ENCODE peak calls at places on chromosomes 12 and 14, in seven cellular contexts. One of them, this sample, is unnamed.

GRCh38 chr14:64507376-64508156 is 3.0 kb downstream of the ZBTB1 start:
- DNase-seq in B cell: no peak
- DNase-seq in cardiac fibroblast: peak; percentile 56
- DNase-seq in stimulated activated CD4-positive, alpha-beta T cell treated with anti-CD3 and anti-CD28 coated beads, TNF-alpha, amount 100 ng/mL, for 1 hour: no peak
- DNase-seq in ureter: no peak
- DNase-seq in breast epithelium: no peak
- DNase-seq in stimulated activated CD8-positive, alpha-beta memory T cell treated with anti-CD3 and anti-CD28 coated beads, Interleukin-4, amount 100 ng/mL, for 4 hours: no peak
- DNase-seq in this sample: no peak

GRCh38 chr12:123026094-123026853 is 45.8 kb downstream of the ARL6IP4 start:
- DNase-seq in B cell: no peak
- DNase-seq in cardiac fibroblast: no peak
- DNase-seq in stimulated activated CD4-positive, alpha-beta T cell treated with anti-CD3 and anti-CD28 coated beads, TNF-alpha, amount 100 ng/mL, for 1 hour: no peak
- DNase-seq in ureter: no peak
- DNase-seq in breast epithelium: peak; percentile 25
- DNase-seq in stimulated activated CD8-positive, alpha-beta memory T cell treated with anti-CD3 and anti-CD28 coated beads, Interleukin-4, amount 100 ng/mL, for 4 hours: no peak
- DNase-seq in this sample: no peak

GRCh38 chr14:91349481-91350074 is 68.0 kb downstream of the CCDC88C start:
- DNase-seq in B cell: peak; percentile 48
- DNase-seq in cardiac fibroblast: no peak
- DNase-seq in stimulated activated CD4-positive, alpha-beta T cell treated with anti-CD3 and anti-CD28 coated beads, TNF-alpha, amount 100 ng/mL, for 1 hour: peak; percentile 44
- DNase-seq in ureter: no peak
- DNase-seq in breast epithelium: no peak
- DNase-seq in stimulated activated CD8-positive, alpha-beta memory T cell treated with anti-CD3 and anti-CD28 coated beads, Interleukin-4, amount 100 ng/mL, for 4 hours: peak; percentile 41
- DNase-seq in this sample: peak; percentile 82

GRCh38 chr12:114769634-114770033 is 85.7 kb upstream of the TBX3 start:
- DNase-seq in B cell: no peak
- DNase-seq in cardiac fibroblast: peak; percentile 10
- DNase-seq in stimulated activated CD4-positive, alpha-beta T cell treated with anti-CD3 and anti-CD28 coated beads, TNF-alpha, amount 100 ng/mL, for 1 hour: no peak
- DNase-seq in ureter: no peak
- DNase-seq in breast epithelium: no peak
- DNase-seq in stimulated activated CD8-positive, alpha-beta memory T cell treated with anti-CD3 and anti-CD28 coated beads, Interleukin-4, amount 100 ng/mL, for 4 hours: no peak
- DNase-seq in this sample: no peak

GRCh38 chr12:122023339-122024131 is 1.9 kb downstream of the BCL7A start:
- DNase-seq in B cell: peak; percentile 52
- DNase-seq in cardiac fibroblast: peak; percentile 69
- DNase-seq in stimulated activated CD4-positive, alpha-beta T cell treated with anti-CD3 and anti-CD28 coated beads, TNF-alpha, amount 100 ng/mL, for 1 hour: no peak
- DNase-seq in ureter: peak; percentile 81
- DNase-seq in breast epithelium: peak; percentile 78
- DNase-seq in stimulated activated CD8-positive, alpha-beta memory T cell treated with anti-CD3 and anti-CD28 coated beads, Interleukin-4, amount 100 ng/mL, for 4 hours: no peak
- DNase-seq in this sample: peak; percentile 83

GRCh38 chr14:99790201-99790977 is 2.8 kb upstream of the EML1 start:
- DNase-seq in B cell: no peak
- DNase-seq in cardiac fibroblast: no peak
- DNase-seq in stimulated activated CD4-positive, alpha-beta T cell treated with anti-CD3 and anti-CD28 coated beads, TNF-alpha, amount 100 ng/mL, for 1 hour: no peak
- DNase-seq in ureter: no peak
- DNase-seq in breast epithelium: no peak
- DNase-seq in stimulated activated CD8-positive, alpha-beta memory T cell treated with anti-CD3 and anti-CD28 coated beads, Interleukin-4, amount 100 ng/mL, for 4 hours: no peak
- DNase-seq in this sample: no peak

GRCh38 chr12:97680751-97681150 is 218.1 kb downstream of the RMST start:
- DNase-seq in B cell: no peak
- DNase-seq in cardiac fibroblast: no peak
- DNase-seq in stimulated activated CD4-positive, alpha-beta T cell treated with anti-CD3 and anti-CD28 coated beads, TNF-alpha, amount 100 ng/mL, for 1 hour: no peak
- DNase-seq in ureter: no peak
- DNase-seq in breast epithelium: no peak
- DNase-seq in stimulated activated CD8-positive, alpha-beta memory T cell treated with anti-CD3 and anti-CD28 coated beads, Interleukin-4, amount 100 ng/mL, for 4 hours: no peak
- DNase-seq in this sample: no peak

GRCh38 chr12:100491104-100491503 is 17.4 kb downstream of the NR1H4 start:
- DNase-seq in B cell: no peak
- DNase-seq in cardiac fibroblast: no peak
- DNase-seq in stimulated activated CD4-positive, alpha-beta T cell treated with anti-CD3 and anti-CD28 coated beads, TNF-alpha, amount 100 ng/mL, for 1 hour: no peak
- DNase-seq in ureter: no peak
- DNase-seq in breast epithelium: no peak
- DNase-seq in stimulated activated CD8-positive, alpha-beta memory T cell treated with anti-CD3 and anti-CD28 coated beads, Interleukin-4, amount 100 ng/mL, for 4 hours: no peak
- DNase-seq in this sample: no peak

GRCh38 chr12:83468988-83469908 is 782.5 kb downstream of the TMTC2 start:
- DNase-seq in B cell: no peak
- DNase-seq in cardiac fibroblast: no peak
- DNase-seq in stimulated activated CD4-positive, alpha-beta T cell treated with anti-CD3 and anti-CD28 coated beads, TNF-alpha, amount 100 ng/mL, for 1 hour: no peak
- DNase-seq in ureter: no peak
- DNase-seq in breast epithelium: no peak
- DNase-seq in stimulated activated CD8-positive, alpha-beta memory T cell treated with anti-CD3 and anti-CD28 coated beads, Interleukin-4, amount 100 ng/mL, for 4 hours: no peak
- DNase-seq in this sample: no peak

GRCh38 chr12:27652174-27652763 is 44.0 kb upstream of the REP15 start:
- DNase-seq in B cell: peak; percentile 60
- DNase-seq in cardiac fibroblast: peak; percentile 91
- DNase-seq in stimulated activated CD4-positive, alpha-beta T cell treated with anti-CD3 and anti-CD28 coated beads, TNF-alpha, amount 100 ng/mL, for 1 hour: no peak
- DNase-seq in ureter: peak; percentile 68
- DNase-seq in breast epithelium: peak; percentile 36
- DNase-seq in stimulated activated CD8-positive, alpha-beta memory T cell treated with anti-CD3 and anti-CD28 coated beads, Interleukin-4, amount 100 ng/mL, for 4 hours: no peak
- DNase-seq in this sample: peak; percentile 33

GRCh38 chr12:104357431-104357952 is 54.0 kb downstream of the EID3 start:
- DNase-seq in B cell: no peak
- DNase-seq in cardiac fibroblast: peak; percentile 42
- DNase-seq in stimulated activated CD4-positive, alpha-beta T cell treated with anti-CD3 and anti-CD28 coated beads, TNF-alpha, amount 100 ng/mL, for 1 hour: no peak
- DNase-seq in ureter: no peak
- DNase-seq in breast epithelium: no peak
- DNase-seq in stimulated activated CD8-positive, alpha-beta memory T cell treated with anti-CD3 and anti-CD28 coated beads, Interleukin-4, amount 100 ng/mL, for 4 hours: no peak
- DNase-seq in this sample: no peak

GRCh38 chr12:44525806-44526654 is 350.1 kb downstream of the NELL2 start:
- DNase-seq in B cell: no peak
- DNase-seq in cardiac fibroblast: no peak
- DNase-seq in stimulated activated CD4-positive, alpha-beta T cell treated with anti-CD3 and anti-CD28 coated beads, TNF-alpha, amount 100 ng/mL, for 1 hour: no peak
- DNase-seq in ureter: no peak
- DNase-seq in breast epithelium: no peak
- DNase-seq in stimulated activated CD8-positive, alpha-beta memory T cell treated with anti-CD3 and anti-CD28 coated beads, Interleukin-4, amount 100 ng/mL, for 4 hours: no peak
- DNase-seq in this sample: no peak

GRCh38 chr14:53723221-53723620 is 233.4 kb downstream of the BMP4 start:
- DNase-seq in B cell: no peak
- DNase-seq in cardiac fibroblast: no peak
- DNase-seq in stimulated activated CD4-positive, alpha-beta T cell treated with anti-CD3 and anti-CD28 coated beads, TNF-alpha, amount 100 ng/mL, for 1 hour: no peak
- DNase-seq in ureter: no peak
- DNase-seq in breast epithelium: no peak
- DNase-seq in stimulated activated CD8-positive, alpha-beta memory T cell treated with anti-CD3 and anti-CD28 coated beads, Interleukin-4, amount 100 ng/mL, for 4 hours: no peak
- DNase-seq in this sample: no peak

GRCh38 chr12:94379479-94380113 is 80.1 kb downstream of the CEP83 start:
- DNase-seq in B cell: no peak
- DNase-seq in cardiac fibroblast: no peak
- DNase-seq in stimulated activated CD4-positive, alpha-beta T cell treated with anti-CD3 and anti-CD28 coated beads, TNF-alpha, amount 100 ng/mL, for 1 hour: no peak
- DNase-seq in ureter: no peak
- DNase-seq in breast epithelium: no peak
- DNase-seq in stimulated activated CD8-positive, alpha-beta memory T cell treated with anti-CD3 and anti-CD28 coated beads, Interleukin-4, amount 100 ng/mL, for 4 hours: no peak
- DNase-seq in this sample: no peak

GRCh38 chr12:26741828-26742227 is 91.2 kb downstream of the ITPR2 start:
- DNase-seq in B cell: no peak
- DNase-seq in cardiac fibroblast: no peak
- DNase-seq in stimulated activated CD4-positive, alpha-beta T cell treated with anti-CD3 and anti-CD28 coated beads, TNF-alpha, amount 100 ng/mL, for 1 hour: no peak
- DNase-seq in ureter: no peak
- DNase-seq in breast epithelium: no peak
- DNase-seq in stimulated activated CD8-positive, alpha-beta memory T cell treated with anti-CD3 and anti-CD28 coated beads, Interleukin-4, amount 100 ng/mL, for 4 hours: no peak
- DNase-seq in this sample: no peak

GRCh38 chr12:100529951-100530350 is 43.5 kb upstream of the GAS2L3 start:
- DNase-seq in B cell: no peak
- DNase-seq in cardiac fibroblast: no peak
- DNase-seq in stimulated activated CD4-positive, alpha-beta T cell treated with anti-CD3 and anti-CD28 coated beads, TNF-alpha, amount 100 ng/mL, for 1 hour: no peak
- DNase-seq in ureter: no peak
- DNase-seq in breast epithelium: no peak
- DNase-seq in stimulated activated CD8-positive, alpha-beta memory T cell treated with anti-CD3 and anti-CD28 coated beads, Interleukin-4, amount 100 ng/mL, for 4 hours: no peak
- DNase-seq in this sample: no peak

GRCh38 chr12:93767524-93767863 is 90.3 kb downstream of the CRADD start:
- DNase-seq in B cell: no peak
- DNase-seq in cardiac fibroblast: no peak
- DNase-seq in stimulated activated CD4-positive, alpha-beta T cell treated with anti-CD3 and anti-CD28 coated beads, TNF-alpha, amount 100 ng/mL, for 1 hour: no peak
- DNase-seq in ureter: no peak
- DNase-seq in breast epithelium: no peak
- DNase-seq in stimulated activated CD8-positive, alpha-beta memory T cell treated with anti-CD3 and anti-CD28 coated beads, Interleukin-4, amount 100 ng/mL, for 4 hours: no peak
- DNase-seq in this sample: no peak

GRCh38 chr12:97452839-97453238 is 9.8 kb upstream of the RMST start:
- DNase-seq in B cell: no peak
- DNase-seq in cardiac fibroblast: no peak
- DNase-seq in stimulated activated CD4-positive, alpha-beta T cell treated with anti-CD3 and anti-CD28 coated beads, TNF-alpha, amount 100 ng/mL, for 1 hour: no peak
- DNase-seq in ureter: no peak
- DNase-seq in breast epithelium: no peak
- DNase-seq in stimulated activated CD8-positive, alpha-beta memory T cell treated with anti-CD3 and anti-CD28 coated beads, Interleukin-4, amount 100 ng/mL, for 4 hours: no peak
- DNase-seq in this sample: no peak

GRCh38 chr12:3662516-3662915 is 90.4 kb downstream of the CRACR2A start:
- DNase-seq in B cell: no peak
- DNase-seq in cardiac fibroblast: peak; percentile 38
- DNase-seq in stimulated activated CD4-positive, alpha-beta T cell treated with anti-CD3 and anti-CD28 coated beads, TNF-alpha, amount 100 ng/mL, for 1 hour: no peak
- DNase-seq in ureter: no peak
- DNase-seq in breast epithelium: no peak
- DNase-seq in stimulated activated CD8-positive, alpha-beta memory T cell treated with anti-CD3 and anti-CD28 coated beads, Interleukin-4, amount 100 ng/mL, for 4 hours: no peak
- DNase-seq in this sample: no peak

GRCh38 chr12:51941011-51941561 is 10.4 kb upstream of the ACVR1B start:
- DNase-seq in B cell: no peak
- DNase-seq in cardiac fibroblast: peak; percentile 74
- DNase-seq in stimulated activated CD4-positive, alpha-beta T cell treated with anti-CD3 and anti-CD28 coated beads, TNF-alpha, amount 100 ng/mL, for 1 hour: no peak
- DNase-seq in ureter: no peak
- DNase-seq in breast epithelium: no peak
- DNase-seq in stimulated activated CD8-positive, alpha-beta memory T cell treated with anti-CD3 and anti-CD28 coated beads, Interleukin-4, amount 100 ng/mL, for 4 hours: no peak
- DNase-seq in this sample: no peak

GRCh38 chr12:112950701-112951100 is 12.4 kb downstream of the OAS3 start:
- DNase-seq in B cell: no peak
- DNase-seq in cardiac fibroblast: no peak
- DNase-seq in stimulated activated CD4-positive, alpha-beta T cell treated with anti-CD3 and anti-CD28 coated beads, TNF-alpha, amount 100 ng/mL, for 1 hour: no peak
- DNase-seq in ureter: no peak
- DNase-seq in breast epithelium: no peak
- DNase-seq in stimulated activated CD8-positive, alpha-beta memory T cell treated with anti-CD3 and anti-CD28 coated beads, Interleukin-4, amount 100 ng/mL, for 4 hours: no peak
- DNase-seq in this sample: no peak

GRCh38 chr14:90512332-90512951 is 115.6 kb downstream of the CALM1 start:
- DNase-seq in B cell: no peak
- DNase-seq in cardiac fibroblast: no peak
- DNase-seq in stimulated activated CD4-positive, alpha-beta T cell treated with anti-CD3 and anti-CD28 coated beads, TNF-alpha, amount 100 ng/mL, for 1 hour: no peak
- DNase-seq in ureter: no peak
- DNase-seq in breast epithelium: no peak
- DNase-seq in stimulated activated CD8-positive, alpha-beta memory T cell treated with anti-CD3 and anti-CD28 coated beads, Interleukin-4, amount 100 ng/mL, for 4 hours: no peak
- DNase-seq in this sample: no peak

GRCh38 chr14:69547701-69548348 is 26.8 kb downstream of the CCDC177 start:
- DNase-seq in B cell: peak; percentile 12
- DNase-seq in cardiac fibroblast: peak; percentile 12
- DNase-seq in stimulated activated CD4-positive, alpha-beta T cell treated with anti-CD3 and anti-CD28 coated beads, TNF-alpha, amount 100 ng/mL, for 1 hour: no peak
- DNase-seq in ureter: no peak
- DNase-seq in breast epithelium: no peak
- DNase-seq in stimulated activated CD8-positive, alpha-beta memory T cell treated with anti-CD3 and anti-CD28 coated beads, Interleukin-4, amount 100 ng/mL, for 4 hours: no peak
- DNase-seq in this sample: peak; percentile 64

GRCh38 chr12:83477289-83477688 is 790.6 kb downstream of the TMTC2 start:
- DNase-seq in B cell: no peak
- DNase-seq in cardiac fibroblast: no peak
- DNase-seq in stimulated activated CD4-positive, alpha-beta T cell treated with anti-CD3 and anti-CD28 coated beads, TNF-alpha, amount 100 ng/mL, for 1 hour: no peak
- DNase-seq in ureter: no peak
- DNase-seq in breast epithelium: no peak
- DNase-seq in stimulated activated CD8-positive, alpha-beta memory T cell treated with anti-CD3 and anti-CD28 coated beads, Interleukin-4, amount 100 ng/mL, for 4 hours: no peak
- DNase-seq in this sample: no peak

GRCh38 chr12:107594995-107595394 is 90.6 kb upstream of the PWP1 start:
- DNase-seq in B cell: no peak
- DNase-seq in cardiac fibroblast: peak; percentile 58
- DNase-seq in stimulated activated CD4-positive, alpha-beta T cell treated with anti-CD3 and anti-CD28 coated beads, TNF-alpha, amount 100 ng/mL, for 1 hour: no peak
- DNase-seq in ureter: no peak
- DNase-seq in breast epithelium: no peak
- DNase-seq in stimulated activated CD8-positive, alpha-beta memory T cell treated with anti-CD3 and anti-CD28 coated beads, Interleukin-4, amount 100 ng/mL, for 4 hours: no peak
- DNase-seq in this sample: no peak

GRCh38 chr12:32477714-32478113 is 78.4 kb downstream of the FGD4 start:
- DNase-seq in B cell: no peak
- DNase-seq in cardiac fibroblast: peak; percentile 19
- DNase-seq in stimulated activated CD4-positive, alpha-beta T cell treated with anti-CD3 and anti-CD28 coated beads, TNF-alpha, amount 100 ng/mL, for 1 hour: no peak
- DNase-seq in ureter: no peak
- DNase-seq in breast epithelium: no peak
- DNase-seq in stimulated activated CD8-positive, alpha-beta memory T cell treated with anti-CD3 and anti-CD28 coated beads, Interleukin-4, amount 100 ng/mL, for 4 hours: no peak
- DNase-seq in this sample: no peak

GRCh38 chr12:90013409-90013808 is 304.8 kb upstream of the ATP2B1 start:
- DNase-seq in B cell: peak; percentile 53
- DNase-seq in cardiac fibroblast: no peak
- DNase-seq in stimulated activated CD4-positive, alpha-beta T cell treated with anti-CD3 and anti-CD28 coated beads, TNF-alpha, amount 100 ng/mL, for 1 hour: no peak
- DNase-seq in ureter: no peak
- DNase-seq in breast epithelium: no peak
- DNase-seq in stimulated activated CD8-positive, alpha-beta memory T cell treated with anti-CD3 and anti-CD28 coated beads, Interleukin-4, amount 100 ng/mL, for 4 hours: no peak
- DNase-seq in this sample: no peak

GRCh38 chr12:14403711-14404164 is 38.3 kb downstream of the ATF7IP start:
- DNase-seq in B cell: peak; percentile 50
- DNase-seq in cardiac fibroblast: peak; percentile 85
- DNase-seq in stimulated activated CD4-positive, alpha-beta T cell treated with anti-CD3 and anti-CD28 coated beads, TNF-alpha, amount 100 ng/mL, for 1 hour: no peak
- DNase-seq in ureter: no peak
- DNase-seq in breast epithelium: no peak
- DNase-seq in stimulated activated CD8-positive, alpha-beta memory T cell treated with anti-CD3 and anti-CD28 coated beads, Interleukin-4, amount 100 ng/mL, for 4 hours: no peak
- DNase-seq in this sample: peak; percentile 31

GRCh38 chr14:45246633-45247173 is 6.3 kb downstream of the MIS18BP1 start:
- DNase-seq in B cell: no peak
- DNase-seq in cardiac fibroblast: no peak
- DNase-seq in stimulated activated CD4-positive, alpha-beta T cell treated with anti-CD3 and anti-CD28 coated beads, TNF-alpha, amount 100 ng/mL, for 1 hour: no peak
- DNase-seq in ureter: no peak
- DNase-seq in breast epithelium: no peak
- DNase-seq in stimulated activated CD8-positive, alpha-beta memory T cell treated with anti-CD3 and anti-CD28 coated beads, Interleukin-4, amount 100 ng/mL, for 4 hours: no peak
- DNase-seq in this sample: no peak

GRCh38 chr12:88960213-88960878 is 380.1 kb upstream of the KITLG start:
- DNase-seq in B cell: no peak
- DNase-seq in cardiac fibroblast: peak; percentile 58
- DNase-seq in stimulated activated CD4-positive, alpha-beta T cell treated with anti-CD3 and anti-CD28 coated beads, TNF-alpha, amount 100 ng/mL, for 1 hour: no peak
- DNase-seq in ureter: no peak
- DNase-seq in breast epithelium: no peak
- DNase-seq in stimulated activated CD8-positive, alpha-beta memory T cell treated with anti-CD3 and anti-CD28 coated beads, Interleukin-4, amount 100 ng/mL, for 4 hours: no peak
- DNase-seq in this sample: no peak

GRCh38 chr14:65879218-65880009 is 466.9 kb downstream of the FUT8 start:
- DNase-seq in B cell: no peak
- DNase-seq in cardiac fibroblast: peak; percentile 88
- DNase-seq in stimulated activated CD4-positive, alpha-beta T cell treated with anti-CD3 and anti-CD28 coated beads, TNF-alpha, amount 100 ng/mL, for 1 hour: no peak
- DNase-seq in ureter: no peak
- DNase-seq in breast epithelium: no peak
- DNase-seq in stimulated activated CD8-positive, alpha-beta memory T cell treated with anti-CD3 and anti-CD28 coated beads, Interleukin-4, amount 100 ng/mL, for 4 hours: no peak
- DNase-seq in this sample: no peak

GRCh38 chr12:120866143-120866542 is 38.0 kb downstream of the SPPL3 start:
- DNase-seq in B cell: no peak
- DNase-seq in cardiac fibroblast: peak; percentile 58
- DNase-seq in stimulated activated CD4-positive, alpha-beta T cell treated with anti-CD3 and anti-CD28 coated beads, TNF-alpha, amount 100 ng/mL, for 1 hour: no peak
- DNase-seq in ureter: no peak
- DNase-seq in breast epithelium: no peak
- DNase-seq in stimulated activated CD8-positive, alpha-beta memory T cell treated with anti-CD3 and anti-CD28 coated beads, Interleukin-4, amount 100 ng/mL, for 4 hours: no peak
- DNase-seq in this sample: no peak

GRCh38 chr12:19648173-19648572 is 208.9 kb downstream of the AEBP2 start:
- DNase-seq in B cell: no peak
- DNase-seq in cardiac fibroblast: no peak
- DNase-seq in stimulated activated CD4-positive, alpha-beta T cell treated with anti-CD3 and anti-CD28 coated beads, TNF-alpha, amount 100 ng/mL, for 1 hour: no peak
- DNase-seq in ureter: no peak
- DNase-seq in breast epithelium: no peak
- DNase-seq in stimulated activated CD8-positive, alpha-beta memory T cell treated with anti-CD3 and anti-CD28 coated beads, Interleukin-4, amount 100 ng/mL, for 4 hours: no peak
- DNase-seq in this sample: no peak

GRCh38 chr12:112116232-112117060 is 7.9 kb upstream of the NAA25 start:
- DNase-seq in B cell: no peak
- DNase-seq in cardiac fibroblast: peak; percentile 78
- DNase-seq in stimulated activated CD4-positive, alpha-beta T cell treated with anti-CD3 and anti-CD28 coated beads, TNF-alpha, amount 100 ng/mL, for 1 hour: no peak
- DNase-seq in ureter: peak; percentile 33
- DNase-seq in breast epithelium: peak; percentile 23
- DNase-seq in stimulated activated CD8-positive, alpha-beta memory T cell treated with anti-CD3 and anti-CD28 coated beads, Interleukin-4, amount 100 ng/mL, for 4 hours: no peak
- DNase-seq in this sample: no peak

GRCh38 chr12:18723752-18724151 is 14.1 kb downstream of the PLCZ1 start:
- DNase-seq in B cell: no peak
- DNase-seq in cardiac fibroblast: peak; percentile 87
- DNase-seq in stimulated activated CD4-positive, alpha-beta T cell treated with anti-CD3 and anti-CD28 coated beads, TNF-alpha, amount 100 ng/mL, for 1 hour: no peak
- DNase-seq in ureter: no peak
- DNase-seq in breast epithelium: no peak
- DNase-seq in stimulated activated CD8-positive, alpha-beta memory T cell treated with anti-CD3 and anti-CD28 coated beads, Interleukin-4, amount 100 ng/mL, for 4 hours: no peak
- DNase-seq in this sample: no peak

GRCh38 chr12:75315518-75315917 is 14.6 kb downstream of the CAPS2 start:
- DNase-seq in B cell: no peak
- DNase-seq in cardiac fibroblast: peak; percentile 71
- DNase-seq in stimulated activated CD4-positive, alpha-beta T cell treated with anti-CD3 and anti-CD28 coated beads, TNF-alpha, amount 100 ng/mL, for 1 hour: no peak
- DNase-seq in ureter: no peak
- DNase-seq in breast epithelium: no peak
- DNase-seq in stimulated activated CD8-positive, alpha-beta memory T cell treated with anti-CD3 and anti-CD28 coated beads, Interleukin-4, amount 100 ng/mL, for 4 hours: no peak
- DNase-seq in this sample: no peak

GRCh38 chr14:90383731-90384542 is 12.9 kb upstream of the CALM1 start:
- DNase-seq in B cell: no peak
- DNase-seq in cardiac fibroblast: peak; percentile 49
- DNase-seq in stimulated activated CD4-positive, alpha-beta T cell treated with anti-CD3 and anti-CD28 coated beads, TNF-alpha, amount 100 ng/mL, for 1 hour: peak; percentile 26
- DNase-seq in ureter: peak; percentile 65
- DNase-seq in breast epithelium: peak; percentile 27
- DNase-seq in stimulated activated CD8-positive, alpha-beta memory T cell treated with anti-CD3 and anti-CD28 coated beads, Interleukin-4, amount 100 ng/mL, for 4 hours: no peak
- DNase-seq in this sample: peak; percentile 38

GRCh38 chr12:89695100-89695499 is 13.5 kb downstream of the ATP2B1 start:
- DNase-seq in B cell: no peak
- DNase-seq in cardiac fibroblast: peak; percentile 69
- DNase-seq in stimulated activated CD4-positive, alpha-beta T cell treated with anti-CD3 and anti-CD28 coated beads, TNF-alpha, amount 100 ng/mL, for 1 hour: no peak
- DNase-seq in ureter: no peak
- DNase-seq in breast epithelium: no peak
- DNase-seq in stimulated activated CD8-positive, alpha-beta memory T cell treated with anti-CD3 and anti-CD28 coated beads, Interleukin-4, amount 100 ng/mL, for 4 hours: no peak
- DNase-seq in this sample: no peak